ENCODE peak calls at places on chromosomes 3 and 15, in ten cellular contexts. A is hepatocyte; Q is colonic mucosa; Y is AG04450; J is IMR-90; K is tibial nerve; E is spleen; T is HL-60; D is CD8-positive, alpha-beta T cell; M is upper lobe of right lung. S is an unnamed sample. For H3K27me3, the result is how much of the 10 kb centered on the place peaks cover.

GRCh38 chr3:50164056-50164455 is 8.9 kb downstream of the SEMA3F start:
- DNase-seq in A (peak), Q (peak), Y (peak), J (peak), K (peak), E (no peak), T (no peak), D (no peak), M (peak), S (no peak)

GRCh38 chr15:67578020-67578600 is 35.6 kb downstream of the MAP2K5 start:
- DNase-seq in A (no peak), Q (no peak), Y (no peak), J (peak), K (no peak), E (no peak), T (no peak), D (no peak), M (no peak), S (no peak)

GRCh38 chr3:178181784-178182183 is 354.5 kb upstream of the KCNMB2 start:
- DNase-seq in A (no peak), Q (no peak), Y (no peak), J (no peak), K (no peak), E (no peak), T (no peak), D (no peak), M (no peak), S (no peak)

GRCh38 chr3:63936929-63937328 is 24.7 kb upstream of the SCAANT1 start:
- DNase-seq in A (no peak), Q (no peak), Y (no peak), J (no peak), K (no peak), E (no peak), T (no peak), D (no peak), M (no peak), S (no peak)

GRCh38 chr3:55013145-55013544 is 85.3 kb upstream of the LRTM1 start:
- DNase-seq in A (peak), Q (no peak), Y (no peak), J (peak), K (no peak), E (no peak), T (no peak), D (no peak), M (no peak), S (no peak)

GRCh38 chr3:151431940-151432339 is 28.9 kb downstream of the IGSF10 start:
- DNase-seq in A (no peak), Q (no peak), Y (peak), J (peak), K (no peak), E (no peak), T (no peak), D (no peak), M (no peak), S (no peak)

GRCh38 chr15:98684441-98684840 is 36.1 kb downstream of the IGF1R start:
- DNase-seq in A (peak), Q (no peak), Y (no peak), J (peak), K (no peak), E (no peak), T (peak), D (no peak), M (no peak), S (no peak)

GRCh38 chr3:69890094-69890493 is 109.4 kb upstream of the SAMMSON start:
- DNase-seq in A (no peak), Q (no peak), Y (no peak), J (peak), K (no peak), E (no peak), T (no peak), D (no peak), M (no peak), S (no peak)

GRCh38 chr3:85678713-85679112 is 719.9 kb downstream of the CADM2 start:
- DNase-seq in A (no peak), Q (no peak), Y (no peak), J (no peak), K (no peak), E (no peak), T (no peak), D (no peak), M (no peak), S (no peak)

GRCh38 chr15:85168642-85169173 is 187.1 kb downstream of the PDE8A start:
- DNase-seq in A (peak), Q (peak), Y (no peak), J (peak), K (no peak), E (no peak), T (no peak), D (peak), M (peak), S (no peak)

GRCh38 chr3:113084777-113085176 is 94.0 kb downstream of the GTPBP8 start:
- DNase-seq in A (no peak), Q (no peak), Y (peak), J (peak), K (peak), E (no peak), T (no peak), D (no peak), M (no peak), S (no peak)

GRCh38 chr15:57158589-57158988 is 217.7 kb upstream of the CGNL1 start:
- DNase-seq in A (no peak), Q (no peak), Y (no peak), J (peak), K (no peak), E (no peak), T (no peak), D (no peak), M (no peak), S (no peak)

GRCh38 chr3:11845661-11846060 is 1.0 kb downstream of the TAMM41 start:
- DNase-seq in A (peak), Q (peak), Y (no peak), J (no peak), K (no peak), E (no peak), T (peak), D (no peak), M (no peak), S (no peak)

GRCh38 chr3:61808526-61808925 is 247.2 kb downstream of the PTPRG start:
- DNase-seq in A (no peak), Q (peak), Y (no peak), J (no peak), K (no peak), E (no peak), T (no peak), D (no peak), M (no peak), S (no peak)

GRCh38 chr3:46670891-46671427 is 22.5 kb downstream of the ALS2CL start:
- DNase-seq in A (no peak), Q (no peak), Y (no peak), J (no peak), K (peak), E (peak), T (no peak), D (no peak), M (peak), S (no peak)

GRCh38 chr3:99885851-99886250 is 68.2 kb downstream of the CMSS1 start:
- DNase-seq in A (no peak), Q (no peak), Y (no peak), J (no peak), K (no peak), E (no peak), T (no peak), D (no peak), M (no peak), S (no peak)

GRCh38 chr3:117853923-117854322 is 1144.3 kb downstream of the TUSC7 start:
- DNase-seq in A (peak), Q (no peak), Y (peak), J (peak), K (no peak), E (no peak), T (no peak), D (no peak), M (no peak), S (no peak)

GRCh38 chr15:77702211-77702957 is 69.7 kb upstream of the LINGO1 start:
- DNase-seq in A (peak), Q (peak), Y (no peak), J (peak), K (no peak), E (no peak), T (no peak), D (no peak), M (no peak), S (no peak)

GRCh38 chr3:101665357-101665756 is 11.6 kb downstream of the ZBTB11 start:
- DNase-seq in A (no peak), Q (no peak), Y (no peak), J (no peak), K (no peak), E (no peak), T (no peak), D (no peak), M (no peak), S (no peak)

GRCh38 chr3:124456506-124456905 is 273.7 kb upstream of the UMPS start:
- DNase-seq in A (no peak), Q (no peak), Y (no peak), J (no peak), K (no peak), E (no peak), T (no peak), D (no peak), M (no peak), S (no peak)

GRCh38 chr3:40524571-40525285 is at the start of gene ZNF621:
- DNase-seq in A (peak), Q (peak), Y (peak), J (peak), K (peak), E (peak), T (peak), D (peak), M (peak), S (peak)

GRCh38 chr15:48865387-48866079 is 12.4 kb upstream of the EID1 start:
- DNase-seq in A (peak), Q (no peak), Y (no peak), J (peak), K (no peak), E (no peak), T (no peak), D (no peak), M (no peak), S (no peak)
- H3K27ac ChIP-seq in A (peak), Q (no peak), Y (peak), J (peak), K (no peak), E (no peak), T (no peak), D (no peak), M (no peak), S (no peak)

GRCh38 chr15:58410353-58410752 is 21.4 kb upstream of the LIPC start:
- DNase-seq in A (no peak), Q (no peak), Y (no peak), J (peak), K (no peak), E (no peak), T (no peak), D (peak), M (no peak), S (peak)

GRCh38 chr15:58416963-58417362 is 14.8 kb upstream of the LIPC start:
- DNase-seq in A (no peak), Q (no peak), Y (no peak), J (no peak), K (no peak), E (no peak), T (no peak), D (no peak), M (no peak), S (no peak)

GRCh38 chr15:58409861-58410260 is 21.9 kb upstream of the LIPC start:
- DNase-seq in A (no peak), Q (no peak), Y (no peak), J (no peak), K (no peak), E (no peak), T (no peak), D (no peak), M (no peak), S (no peak)

GRCh38 chr15:58415636-58416035 is 16.2 kb upstream of the LIPC start:
- DNase-seq in A (no peak), Q (no peak), Y (no peak), J (no peak), K (no peak), E (no peak), T (no peak), D (no peak), M (no peak), S (no peak)

DNA sequence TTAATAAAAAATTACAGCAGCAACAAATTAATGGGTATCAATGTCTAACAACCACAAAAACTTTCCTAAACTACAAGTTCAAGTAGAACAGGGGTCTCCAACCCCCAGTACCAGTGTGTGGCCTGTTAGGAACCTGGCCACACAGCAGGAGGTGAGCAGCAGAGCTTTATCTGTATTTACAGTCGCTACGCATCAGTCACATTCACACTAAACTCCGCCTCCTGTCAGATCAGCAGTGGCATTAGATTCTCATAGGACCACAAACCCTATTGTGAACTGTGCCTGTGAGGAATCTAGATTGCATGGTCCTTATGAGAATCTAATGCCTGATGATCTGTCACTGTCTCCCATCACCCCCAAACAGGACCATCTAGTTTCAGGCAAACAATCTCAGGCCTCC is 18.5 kb upstream of the LIPC start:
- DNase-seq in A (no peak), Q (no peak), Y (no peak), J (no peak), K (no peak), E (no peak), T (no peak), D (no peak), M (no peak), S (no peak)
- TF ChIP-seq CTCF in A (no peak), Q (no peak), Y (no peak), J (no peak), K (no peak), E (no peak), T (no peak), D (no peak), M (no peak), S (no peak)

GRCh38 chr3:187165144-187165543 is 25.8 kb upstream of the RPL39L start:
- DNase-seq in A (peak), Q (peak), Y (no peak), J (peak), K (no peak), E (no peak), T (peak), D (no peak), M (no peak), S (peak)

GRCh38 chr3:187166750-187167149 is 27.5 kb upstream of the RPL39L start:
- DNase-seq in A (no peak), Q (no peak), Y (no peak), J (no peak), K (no peak), E (no peak), T (no peak), D (no peak), M (no peak), S (no peak)

GRCh38 chr3:187161556-187161955 is 22.3 kb upstream of the RPL39L start:
- DNase-seq in A (no peak), Q (no peak), Y (no peak), J (no peak), K (no peak), E (no peak), T (no peak), D (no peak), M (no peak), S (no peak)
- H3K27me3 ChIP-seq in A (under half), Q (under half), Y (under half), J (under half), K (under half), E (under half), T (under half), D (under half), M (under half), S (under half)

GRCh38 chr3:45125550-45126026 is 20.6 kb downstream of the CDCP1 start:
- DNase-seq in A (no peak), Q (peak), Y (no peak), J (no peak), K (no peak), E (no peak), T (no peak), D (no peak), M (peak), S (no peak)
- H3K27ac ChIP-seq in A (peak), Q (peak), Y (peak), J (peak), K (peak), E (no peak), T (no peak), D (no peak), M (no peak), S (no peak)

GRCh38 chr3:25863560-25863959 is 73.7 kb downstream of the OXSM start:
- DNase-seq in A (no peak), Q (no peak), Y (no peak), J (no peak), K (no peak), E (no peak), T (no peak), D (no peak), M (no peak), S (no peak)
- TF ChIP-seq CTCF in A (peak), Q (no peak), Y (peak), J (no peak), K (no peak), E (no peak), T (no peak), D (no peak), M (no peak), S (no peak)

DNA sequence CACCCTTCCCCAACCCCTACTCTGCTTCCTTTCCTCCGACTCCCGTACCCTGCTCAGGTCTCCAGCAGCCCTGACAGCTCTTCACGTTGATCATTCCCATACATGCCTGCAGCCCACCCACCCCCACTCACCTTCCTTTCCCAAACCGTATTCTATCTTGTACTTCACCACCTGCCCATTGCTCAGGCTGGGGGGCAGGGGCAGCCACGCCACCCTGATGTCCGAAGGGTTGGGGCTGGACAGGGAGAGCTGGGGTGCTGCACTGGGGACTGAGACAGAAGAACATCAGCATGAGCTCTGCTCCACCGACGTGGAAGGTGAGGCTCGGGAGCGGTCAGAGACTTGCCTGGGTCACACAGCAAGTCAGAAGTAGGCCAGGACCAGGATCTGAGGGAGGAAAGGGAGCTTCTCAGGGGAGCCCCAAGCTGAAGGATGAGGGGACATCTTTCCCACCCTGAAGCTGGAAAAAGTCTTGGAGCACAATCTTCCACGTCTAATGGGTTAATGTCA is 16.5 kb upstream of the IGDCC3 start:
- DNase-seq in A (no peak), Q (no peak), Y (no peak), J (no peak), K (no peak), E (no peak), T (no peak), D (no peak), M (no peak), S (no peak)
- H3K27me3 ChIP-seq in A (under half), Q (under half), Y (under half), J (under half), K (under half), E (half or more), T (half or more), D (under half), M (under half), S (half or more)

S was measured in CD4-positive, alpha-beta T cell.